ENCODE peak calls at places on chromosomes 16 and 17, in eight cellular contexts. One of them, this sample, is unnamed.

GRCh38 chr16:67459066-67459857 is 21.7 kb downstream of the ATP6V0D1 start:
- DNase-seq in A549: no peak
- DNase-seq in NB4: no peak
- DNase-seq in progenitor cell of endocrine pancreas: no peak
- DNase-seq in RWPE2: no peak
- DNase-seq in lower leg skin: no peak
- DNase-seq in Peyer's patch: peak; percentile 84
- DNase-seq in nephron progenitor cell: peak; percentile 69
- DNase-seq in this sample: no peak

GRCh38 chr17:78979780-78980623 is at the start of gene LGALS3BP:
- DNase-seq in nephron progenitor cell: no peak
- DNase-seq in A549: peak; percentile 85
- DNase-seq in Peyer's patch: peak; percentile 86
- DNase-seq in lower leg skin: no peak
- DNase-seq in RWPE2: peak; percentile 77
- DNase-seq in NB4: peak; percentile 32
- DNase-seq in progenitor cell of endocrine pancreas: peak; percentile 19
- DNase-seq in this sample: peak; percentile 51

GRCh38 chr17:8894673-8895578 is 27.5 kb upstream of the PIK3R6 start:
- DNase-seq in nephron progenitor cell: peak; percentile 63
- DNase-seq in RWPE2: no peak
- DNase-seq in lower leg skin: peak; percentile 55
- DNase-seq in A549: peak; percentile 93
- DNase-seq in NB4: peak; percentile 67
- DNase-seq in progenitor cell of endocrine pancreas: no peak
- DNase-seq in Peyer's patch: peak; percentile 81
- DNase-seq in this sample: peak; percentile 83

GRCh38 chr17:43416998-43417891 is 18.5 kb downstream of the ARL4D start:
- DNase-seq in RWPE2: peak; percentile 72
- DNase-seq in progenitor cell of endocrine pancreas: no peak
- DNase-seq in A549: no peak
- DNase-seq in nephron progenitor cell: no peak
- DNase-seq in lower leg skin: peak; percentile 74
- DNase-seq in NB4: no peak
- DNase-seq in Peyer's patch: peak; percentile 53
- DNase-seq in this sample: no peak

GRCh38 chr17:16430650-16431049 is 15.3 kb downstream of the TRPV2 start:
- DNase-seq in RWPE2: no peak
- DNase-seq in A549: no peak
- DNase-seq in progenitor cell of endocrine pancreas: no peak
- DNase-seq in Peyer's patch: no peak
- DNase-seq in NB4: no peak
- DNase-seq in nephron progenitor cell: no peak
- DNase-seq in lower leg skin: no peak
- DNase-seq in this sample: no peak

GRCh38 chr17:78375401-78376079 is 2.9 kb upstream of the PGS1 start:
- DNase-seq in nephron progenitor cell: no peak
- DNase-seq in Peyer's patch: no peak
- DNase-seq in RWPE2: no peak
- DNase-seq in A549: no peak
- DNase-seq in progenitor cell of endocrine pancreas: no peak
- DNase-seq in NB4: peak; percentile 56
- DNase-seq in lower leg skin: no peak
- DNase-seq in this sample: no peak

GRCh38 chr16:87288753-87289362 is 28.3 kb downstream of the C16orf95 start:
- DNase-seq in Peyer's patch: no peak
- DNase-seq in A549: no peak
- DNase-seq in progenitor cell of endocrine pancreas: no peak
- DNase-seq in lower leg skin: no peak
- DNase-seq in nephron progenitor cell: no peak
- DNase-seq in NB4: no peak
- DNase-seq in RWPE2: no peak
- DNase-seq in this sample: no peak

GRCh38 chr17:66492500-66493123 is 190.2 kb downstream of the PRKCA start:
- DNase-seq in NB4: peak; percentile 40
- DNase-seq in A549: no peak
- DNase-seq in Peyer's patch: no peak
- DNase-seq in lower leg skin: no peak
- DNase-seq in progenitor cell of endocrine pancreas: no peak
- DNase-seq in nephron progenitor cell: no peak
- DNase-seq in RWPE2: no peak
- DNase-seq in this sample: no peak

GRCh38 chr17:45986056-45986455 is 13.0 kb upstream of the STH start:
- DNase-seq in RWPE2: no peak
- DNase-seq in Peyer's patch: no peak
- DNase-seq in A549: no peak
- DNase-seq in NB4: no peak
- DNase-seq in lower leg skin: no peak
- DNase-seq in nephron progenitor cell: no peak
- DNase-seq in progenitor cell of endocrine pancreas: no peak
- DNase-seq in this sample: no peak

GRCh38 chr17:17052462-17053221 is 10.4 kb downstream of the MPRIP start:
- DNase-seq in NB4: no peak
- DNase-seq in nephron progenitor cell: no peak
- DNase-seq in lower leg skin: no peak
- DNase-seq in A549: no peak
- DNase-seq in RWPE2: no peak
- DNase-seq in progenitor cell of endocrine pancreas: no peak
- DNase-seq in Peyer's patch: peak; percentile 58
- DNase-seq in this sample: no peak

GRCh38 chr16:71867934-71868333 is 16.0 kb downstream of the ZNF821 start:
- DNase-seq in NB4: no peak
- DNase-seq in Peyer's patch: no peak
- DNase-seq in RWPE2: no peak
- DNase-seq in nephron progenitor cell: no peak
- DNase-seq in lower leg skin: no peak
- DNase-seq in A549: no peak
- DNase-seq in progenitor cell of endocrine pancreas: no peak
- DNase-seq in this sample: no peak

GRCh38 chr17:10772425-10773380 is 31.2 kb downstream of the TMEM238L start:
- DNase-seq in NB4: peak; percentile 67
- DNase-seq in Peyer's patch: peak; percentile 92
- DNase-seq in A549: no peak
- DNase-seq in nephron progenitor cell: peak; percentile 65
- DNase-seq in progenitor cell of endocrine pancreas: no peak
- DNase-seq in lower leg skin: no peak
- DNase-seq in RWPE2: no peak
- DNase-seq in this sample: no peak

DNA sequence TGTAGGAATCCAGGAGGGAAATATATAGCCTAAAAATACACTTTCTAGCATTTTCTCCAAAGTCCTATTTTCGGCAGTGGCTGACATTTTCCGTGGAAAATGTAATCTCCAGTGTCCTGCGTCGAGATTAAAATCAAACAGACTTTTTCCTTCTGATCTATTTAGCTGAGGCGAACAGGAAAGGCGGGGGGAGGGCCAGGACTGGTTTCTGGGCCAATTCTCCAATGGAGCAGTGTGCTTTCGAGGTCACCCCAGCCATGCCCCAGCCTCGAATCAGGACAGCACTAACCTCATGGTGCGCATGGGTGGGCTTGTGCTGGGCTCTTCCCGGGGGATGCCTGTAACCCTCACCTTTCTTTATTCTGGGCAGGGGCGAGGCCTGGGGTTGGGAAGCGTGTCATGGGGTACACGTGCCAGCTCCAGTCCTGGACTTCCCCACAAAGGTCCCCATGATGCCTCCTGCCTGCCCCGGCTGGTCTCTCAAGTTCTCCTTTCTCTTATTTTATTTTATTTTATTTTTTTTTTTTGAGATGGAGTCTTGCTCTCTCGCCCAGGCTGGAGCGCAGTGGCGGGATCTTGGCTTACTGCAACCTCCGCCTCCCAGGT is 8.8 kb downstream of the ATP2A3 start:
- DNase-seq in progenitor cell of endocrine pancreas: no peak
- DNase-seq in A549: no peak
- DNase-seq in NB4: no peak
- DNase-seq in RWPE2: no peak
- DNase-seq in nephron progenitor cell: no peak
- DNase-seq in lower leg skin: no peak
- DNase-seq in Peyer's patch: no peak
- DNase-seq in this sample: no peak
- TF ChIP-seq CTCF in progenitor cell of endocrine pancreas: no peak
- TF ChIP-seq CTCF in A549: no peak
- TF ChIP-seq CTCF in NB4: no peak
- TF ChIP-seq CTCF in RWPE2: no peak
- TF ChIP-seq CTCF in nephron progenitor cell: no peak
- TF ChIP-seq CTCF in lower leg skin: no peak
- TF ChIP-seq CTCF in Peyer's patch: no peak
- TF ChIP-seq CTCF in this sample: no peak

GRCh38 chr16:49014300-49015188 is 267.1 kb downstream of the CBLN1 start:
- DNase-seq in lower leg skin: no peak
- DNase-seq in Peyer's patch: no peak
- DNase-seq in progenitor cell of endocrine pancreas: no peak
- DNase-seq in A549: no peak
- DNase-seq in nephron progenitor cell: no peak
- DNase-seq in NB4: no peak
- DNase-seq in RWPE2: no peak
- DNase-seq in this sample: no peak
- TF ChIP-seq CTCF in lower leg skin: no peak
- TF ChIP-seq CTCF in Peyer's patch: no peak
- TF ChIP-seq CTCF in progenitor cell of endocrine pancreas: no peak
- TF ChIP-seq CTCF in A549: no peak
- TF ChIP-seq CTCF in nephron progenitor cell: no peak
- TF ChIP-seq CTCF in NB4: no peak
- TF ChIP-seq CTCF in RWPE2: no peak
- TF ChIP-seq CTCF in this sample: no peak

GRCh38 chr16:65123846-65124513 is 2.1 kb upstream of the CDH11 start:
- DNase-seq in lower leg skin: no peak
- DNase-seq in Peyer's patch: no peak
- DNase-seq in progenitor cell of endocrine pancreas: no peak
- DNase-seq in NB4: no peak
- DNase-seq in nephron progenitor cell: no peak
- DNase-seq in RWPE2: no peak
- DNase-seq in A549: no peak
- DNase-seq in this sample: no peak
- TF ChIP-seq CTCF in lower leg skin: no peak
- TF ChIP-seq CTCF in Peyer's patch: no peak
- TF ChIP-seq CTCF in progenitor cell of endocrine pancreas: no peak
- TF ChIP-seq CTCF in NB4: no peak
- TF ChIP-seq CTCF in nephron progenitor cell: no peak
- TF ChIP-seq CTCF in RWPE2: no peak
- TF ChIP-seq CTCF in A549: no peak
- TF ChIP-seq CTCF in this sample: no peak

GRCh38 chr16:9091867-9092281 is 430 bp downstream of the HAPSTR1 start:
- DNase-seq in Peyer's patch: peak; percentile 69
- DNase-seq in A549: no peak
- DNase-seq in lower leg skin: peak; percentile 34
- DNase-seq in NB4: peak; percentile 53
- DNase-seq in RWPE2: no peak
- DNase-seq in nephron progenitor cell: no peak
- DNase-seq in progenitor cell of endocrine pancreas: peak; percentile 18
- DNase-seq in this sample: peak; percentile 43

GRCh38 chr16:9090960-9091866 is at the start of gene HAPSTR1:
- DNase-seq in progenitor cell of endocrine pancreas: peak; percentile 98
- DNase-seq in NB4: peak; percentile 100
- DNase-seq in nephron progenitor cell: peak; percentile 99
- DNase-seq in Peyer's patch: peak; percentile 100
- DNase-seq in A549: peak; percentile 95
- DNase-seq in lower leg skin: peak; percentile 100
- DNase-seq in RWPE2: peak; percentile 100
- DNase-seq in this sample: peak; percentile 97

GRCh38 chr16:9092963-9093477 is 1.6 kb downstream of the HAPSTR1 start:
- DNase-seq in Peyer's patch: peak; percentile 58
- DNase-seq in nephron progenitor cell: peak; percentile 51
- DNase-seq in lower leg skin: peak; percentile 44
- DNase-seq in RWPE2: no peak
- DNase-seq in progenitor cell of endocrine pancreas: peak; percentile 17
- DNase-seq in NB4: peak; percentile 45
- DNase-seq in A549: no peak
- DNase-seq in this sample: no peak

GRCh38 chr16:9094008-9094846 is 2.8 kb downstream of the HAPSTR1 start:
- DNase-seq in Peyer's patch: no peak
- DNase-seq in A549: no peak
- DNase-seq in RWPE2: no peak
- DNase-seq in progenitor cell of endocrine pancreas: no peak
- DNase-seq in lower leg skin: no peak
- DNase-seq in NB4: no peak
- DNase-seq in nephron progenitor cell: no peak
- DNase-seq in this sample: no peak

GRCh38 chr16:9092282-9092962 is 978 bp downstream of the HAPSTR1 start:
- DNase-seq in NB4: peak; percentile 59
- DNase-seq in Peyer's patch: peak; percentile 72
- DNase-seq in lower leg skin: peak; percentile 40
- DNase-seq in nephron progenitor cell: peak; percentile 55
- DNase-seq in progenitor cell of endocrine pancreas: peak; percentile 34
- DNase-seq in A549: no peak
- DNase-seq in RWPE2: no peak
- DNase-seq in this sample: peak; percentile 56
- TF ChIP-seq CTCF in NB4: no peak
- TF ChIP-seq CTCF in Peyer's patch: no peak
- TF ChIP-seq CTCF in lower leg skin: no peak
- TF ChIP-seq CTCF in nephron progenitor cell: no peak
- TF ChIP-seq CTCF in progenitor cell of endocrine pancreas: peak; percentile 17
- TF ChIP-seq CTCF in A549: peak; percentile 22
- TF ChIP-seq CTCF in RWPE2: peak; percentile 29
- TF ChIP-seq CTCF in this sample: no peak

GRCh38 chr17:40284085-40284713 is 3.5 kb upstream of the CDC6 start:
- DNase-seq in progenitor cell of endocrine pancreas: no peak
- DNase-seq in Peyer's patch: peak; percentile 50
- DNase-seq in A549: peak; percentile 25
- DNase-seq in NB4: no peak
- DNase-seq in nephron progenitor cell: no peak
- DNase-seq in lower leg skin: no peak
- DNase-seq in RWPE2: no peak
- DNase-seq in this sample: no peak
- TF ChIP-seq CTCF in progenitor cell of endocrine pancreas: peak; percentile 51
- TF ChIP-seq CTCF in Peyer's patch: peak; percentile 57
- TF ChIP-seq CTCF in A549: no peak
- TF ChIP-seq CTCF in NB4: no peak
- TF ChIP-seq CTCF in nephron progenitor cell: no peak
- TF ChIP-seq CTCF in lower leg skin: no peak
- TF ChIP-seq CTCF in RWPE2: peak; percentile 15
- TF ChIP-seq CTCF in this sample: no peak

GRCh38 chr17:47324224-47325020 is 667 bp downstream of the EFCAB13 start:
- DNase-seq in progenitor cell of endocrine pancreas: no peak
- DNase-seq in NB4: peak; percentile 88
- DNase-seq in Peyer's patch: peak; percentile 81
- DNase-seq in lower leg skin: peak; percentile 52
- DNase-seq in RWPE2: no peak
- DNase-seq in A549: peak; percentile 53
- DNase-seq in nephron progenitor cell: peak; percentile 24
- DNase-seq in this sample: peak; percentile 59

GRCh38 chr17:47320879-47321502 is 2.8 kb upstream of the EFCAB13 start:
- DNase-seq in lower leg skin: no peak
- DNase-seq in RWPE2: no peak
- DNase-seq in A549: no peak
- DNase-seq in progenitor cell of endocrine pancreas: no peak
- DNase-seq in nephron progenitor cell: no peak
- DNase-seq in NB4: no peak
- DNase-seq in Peyer's patch: no peak
- DNase-seq in this sample: no peak

GRCh38 chr17:47318197-47318918 is 5.4 kb upstream of the EFCAB13 start:
- DNase-seq in progenitor cell of endocrine pancreas: no peak
- DNase-seq in RWPE2: no peak
- DNase-seq in lower leg skin: no peak
- DNase-seq in Peyer's patch: no peak
- DNase-seq in NB4: no peak
- DNase-seq in nephron progenitor cell: no peak
- DNase-seq in A549: no peak
- DNase-seq in this sample: no peak

GRCh38 chr17:47325176-47325575 is 1.4 kb downstream of the EFCAB13 start:
- DNase-seq in Peyer's patch: no peak
- DNase-seq in lower leg skin: no peak
- DNase-seq in A549: no peak
- DNase-seq in progenitor cell of endocrine pancreas: no peak
- DNase-seq in NB4: peak; percentile 24
- DNase-seq in RWPE2: no peak
- DNase-seq in nephron progenitor cell: no peak
- DNase-seq in this sample: no peak

GRCh38 chr17:47323382-47324223 is at the start of gene EFCAB13:
- DNase-seq in nephron progenitor cell: peak; percentile 89
- DNase-seq in Peyer's patch: peak; percentile 96
- DNase-seq in A549: peak; percentile 83
- DNase-seq in progenitor cell of endocrine pancreas: peak; percentile 85
- DNase-seq in RWPE2: peak; percentile 85
- DNase-seq in NB4: peak; percentile 96
- DNase-seq in lower leg skin: peak; percentile 79
- DNase-seq in this sample: peak; percentile 92
- TF ChIP-seq CTCF in nephron progenitor cell: peak; percentile 20
- TF ChIP-seq CTCF in Peyer's patch: peak; percentile 31
- TF ChIP-seq CTCF in A549: peak; percentile 35
- TF ChIP-seq CTCF in progenitor cell of endocrine pancreas: peak; percentile 47
- TF ChIP-seq CTCF in RWPE2: peak; percentile 31
- TF ChIP-seq CTCF in NB4: no peak
- TF ChIP-seq CTCF in lower leg skin: no peak
- TF ChIP-seq CTCF in this sample: peak; percentile 12

This sample was measured in GM13976.